ENCODE peak calls at places on chromosome 17, in five cellular contexts. One of them, this sample, is unnamed.

GRCh38 chr17:81371910-81372760 is 23.1 kb upstream of the BAHCC1 start:
- DNase-seq in left ventricle myocardium superior: peak; percentile 81
- DNase-seq in left ventricle myocardium inferior: peak; percentile 71
- DNase-seq in left cardiac atrium: peak; percentile 77
- DNase-seq in Peyer's patch: peak; percentile 69
- DNase-seq in this sample: no peak

GRCh38 chr17:43467981-43468541 is 15.7 kb upstream of the DHX8 start:
- DNase-seq in left ventricle myocardium superior: no peak
- DNase-seq in left ventricle myocardium inferior: no peak
- DNase-seq in left cardiac atrium: no peak
- DNase-seq in Peyer's patch: no peak
- DNase-seq in this sample: no peak

GRCh38 chr17:44376124-44376523 is 12.5 kb upstream of the FAM171A2 start:
- DNase-seq in left ventricle myocardium superior: peak; percentile 76
- DNase-seq in left ventricle myocardium inferior: peak; percentile 56
- DNase-seq in left cardiac atrium: peak; percentile 73
- DNase-seq in Peyer's patch: no peak
- DNase-seq in this sample: no peak

GRCh38 chr17:7282752-7283321 is 1.3 kb downstream of the SLC2A4 start:
- DNase-seq in left ventricle myocardium superior: no peak
- DNase-seq in left ventricle myocardium inferior: no peak
- DNase-seq in left cardiac atrium: no peak
- DNase-seq in Peyer's patch: no peak
- DNase-seq in this sample: no peak

GRCh38 chr17:39001703-39002637 is 34.8 kb upstream of the FBXO47 start:
- DNase-seq in left ventricle myocardium superior: peak; percentile 83
- DNase-seq in left ventricle myocardium inferior: peak; percentile 85
- DNase-seq in left cardiac atrium: peak; percentile 92
- DNase-seq in Peyer's patch: peak; percentile 72
- DNase-seq in this sample: peak; percentile 89

GRCh38 chr17:82269882-82270500 is 3.5 kb downstream of the CSNK1D start:
- DNase-seq in left ventricle myocardium superior: no peak
- DNase-seq in left ventricle myocardium inferior: no peak
- DNase-seq in left cardiac atrium: no peak
- DNase-seq in Peyer's patch: no peak
- DNase-seq in this sample: peak; percentile 55

GRCh38 chr17:76481091-76481655 is 13.8 kb downstream of the AANAT start:
- DNase-seq in left ventricle myocardium superior: no peak
- DNase-seq in left ventricle myocardium inferior: no peak
- DNase-seq in left cardiac atrium: no peak
- DNase-seq in Peyer's patch: peak; percentile 86
- DNase-seq in this sample: no peak

GRCh38 chr17:65627892-65628622 is 66.6 kb upstream of the AXIN2 start:
- DNase-seq in left ventricle myocardium superior: no peak
- DNase-seq in left ventricle myocardium inferior: no peak
- DNase-seq in left cardiac atrium: no peak
- DNase-seq in Peyer's patch: peak; percentile 79
- DNase-seq in this sample: no peak

GRCh38 chr17:35286120-35286781 is 43.4 kb downstream of the SLFN5 start:
- DNase-seq in left ventricle myocardium superior: no peak
- DNase-seq in left ventricle myocardium inferior: no peak
- DNase-seq in left cardiac atrium: no peak
- DNase-seq in Peyer's patch: no peak
- DNase-seq in this sample: no peak

GRCh38 chr17:2996208-2996855 is 67.1 kb downstream of the OR1D5 start:
- DNase-seq in left ventricle myocardium superior: no peak
- DNase-seq in left ventricle myocardium inferior: no peak
- DNase-seq in left cardiac atrium: no peak
- DNase-seq in Peyer's patch: no peak
- DNase-seq in this sample: peak; percentile 46

GRCh38 chr17:39155654-39156053 is 4.2 kb upstream of the PLXDC1 start:
- DNase-seq in left ventricle myocardium superior: peak; percentile 2
- DNase-seq in left ventricle myocardium inferior: no peak
- DNase-seq in left cardiac atrium: no peak
- DNase-seq in Peyer's patch: no peak
- DNase-seq in this sample: no peak

GRCh38 chr17:43570518-43570928 is 24.4 kb upstream of the ETV4 start:
- DNase-seq in left ventricle myocardium superior: no peak
- DNase-seq in left ventricle myocardium inferior: no peak
- DNase-seq in left cardiac atrium: no peak
- DNase-seq in Peyer's patch: no peak
- DNase-seq in this sample: no peak

GRCh38 chr17:41107941-41108445 is 2.8 kb downstream of the KRTAP4-9 start:
- DNase-seq in left ventricle myocardium superior: no peak
- DNase-seq in left ventricle myocardium inferior: no peak
- DNase-seq in left cardiac atrium: no peak
- DNase-seq in Peyer's patch: no peak
- DNase-seq in this sample: no peak

GRCh38 chr17:47945080-47945479 is 3.7 kb downstream of the PNPO start:
- DNase-seq in left ventricle myocardium superior: no peak
- DNase-seq in left ventricle myocardium inferior: no peak
- DNase-seq in left cardiac atrium: no peak
- DNase-seq in Peyer's patch: no peak
- DNase-seq in this sample: no peak

GRCh38 chr17:48236681-48237134 is 129.1 kb downstream of the SNX11 start:
- DNase-seq in left ventricle myocardium superior: no peak
- DNase-seq in left ventricle myocardium inferior: no peak
- DNase-seq in left cardiac atrium: no peak
- DNase-seq in Peyer's patch: no peak
- DNase-seq in this sample: no peak

GRCh38 chr17:57288034-57288752 is 31.9 kb downstream of the MSI2 start:
- DNase-seq in left ventricle myocardium superior: peak; percentile 64
- DNase-seq in left ventricle myocardium inferior: peak; percentile 49
- DNase-seq in left cardiac atrium: peak; percentile 54
- DNase-seq in Peyer's patch: no peak
- DNase-seq in this sample: no peak

GRCh38 chr17:7307686-7308624 is 527 bp downstream of the EIF5A start:
- DNase-seq in left ventricle myocardium superior: peak; percentile 74
- DNase-seq in left ventricle myocardium inferior: peak; percentile 59
- DNase-seq in left cardiac atrium: peak; percentile 59
- DNase-seq in Peyer's patch: peak; percentile 70
- DNase-seq in this sample: peak; percentile 87

GRCh38 chr17:50059256-50059655 is 3.3 kb downstream of the ITGA3 start:
- DNase-seq in left ventricle myocardium superior: no peak
- DNase-seq in left ventricle myocardium inferior: no peak
- DNase-seq in left cardiac atrium: no peak
- DNase-seq in Peyer's patch: no peak
- DNase-seq in this sample: no peak